ENCODE peak calls at places on chromosomes 5 and 9, in four cellular contexts. Z is HCT116, N is K562, J is HepG2. X is an unnamed sample.
A peak's percentile ranks its signal among the peaks of the same experiment; 100 is the strongest.

GRCh38 chr9:82982271-82982880 is 80.6 kb downstream of the RASEF start:
- DNase-seq in Z (no peak), N (no peak), J (no peak), X (no peak)

GRCh38 chr9:16559418-16560188 is 310.9 kb downstream of the BNC2 start:
- DNase-seq in Z (no peak), N (no peak), J (no peak), X (no peak)

GRCh38 chr9:109401169-109401989 is 80.5 kb upstream of the EPB41L4B start:
- DNase-seq in Z (peak; percentile 49), N (peak; percentile 78), J (peak; percentile 65), X (peak; percentile 68)

GRCh38 chr9:134863941-134864820 is 16.4 kb upstream of the FCN2 start:
- DNase-seq in Z (no peak), N (no peak), J (no peak), X (no peak)

GRCh38 chr5:125719681-125720676 is 703.2 kb upstream of the GRAMD2B start:
- DNase-seq in Z (no peak), N (no peak), J (peak; percentile 94), X (no peak)

GRCh38 chr9:22114956-22115355 is 105.9 kb upstream of the CDKN2B start:
- DNase-seq in Z (no peak), N (no peak), J (no peak), X (no peak)

GRCh38 chr9:87147803-87148202 is 200.5 kb upstream of the GAS1 start:
- DNase-seq in Z (no peak), N (no peak), J (no peak), X (no peak)

GRCh38 chr9:22645893-22646292 is 199.3 kb downstream of the DMRTA1 start:
- DNase-seq in Z (no peak), N (no peak), J (no peak), X (no peak)

GRCh38 chr9:21110708-21111576 is 30.7 kb downstream of the IFNW1 start:
- DNase-seq in Z (peak; percentile 70), N (no peak), J (peak; percentile 61), X (peak; percentile 58)

GRCh38 chr5:74500037-74500917 is 140.3 kb downstream of the ENC1 start:
- DNase-seq in Z (no peak), N (no peak), J (peak; percentile 96), X (no peak)

DNA sequence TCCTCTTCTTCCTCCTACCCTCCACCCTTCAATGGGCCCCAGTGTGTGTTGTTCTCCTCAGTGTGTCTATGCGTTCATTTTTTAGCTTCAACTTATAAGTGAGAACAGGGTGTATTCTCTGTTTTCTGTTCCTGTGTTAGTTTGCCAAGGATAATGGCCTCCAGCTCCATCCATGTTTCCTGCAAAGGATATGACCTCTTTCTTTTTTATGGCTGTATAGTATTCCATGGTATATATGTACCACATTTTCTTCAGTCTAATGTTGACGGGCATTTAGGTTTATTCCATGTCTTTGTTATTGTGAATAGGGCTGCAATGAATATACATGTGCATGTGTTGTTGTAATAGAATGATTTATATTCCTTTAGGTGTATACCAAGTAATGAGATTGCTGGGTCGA is 634.9 kb upstream of the SEMA6A start:
- DNase-seq in Z (no peak), N (no peak), J (no peak), X (no peak)
- TF ChIP-seq ELF1 in Z (no peak), N (no peak), J (no peak), X (no peak)

GRCh38 chr5:15012061-15012460 is 140.5 kb upstream of the ANKH start:
- DNase-seq in Z (no peak), N (no peak), J (no peak), X (no peak)

GRCh38 chr5:15009420-15009819 is 137.8 kb upstream of the ANKH start:
- DNase-seq in Z (peak; percentile 51), N (no peak), J (peak; percentile 96), X (peak; percentile 25)

GRCh38 chr5:15010936-15011335 is 139.4 kb upstream of the ANKH start:
- DNase-seq in Z (no peak), N (no peak), J (peak; percentile 8), X (no peak)

GRCh38 chr5:15014809-15015208 is 143.2 kb upstream of the ANKH start:
- DNase-seq in Z (no peak), N (no peak), J (peak; percentile 82), X (no peak)

GRCh38 chr5:15013654-15014463 is 142.3 kb upstream of the ANKH start:
- DNase-seq in Z (peak; percentile 58), N (peak; percentile 49), J (peak; percentile 75), X (peak; percentile 62)
- TF ChIP-seq ELF1 in Z (no peak), N (no peak), J (no peak), X (no peak)

DNA sequence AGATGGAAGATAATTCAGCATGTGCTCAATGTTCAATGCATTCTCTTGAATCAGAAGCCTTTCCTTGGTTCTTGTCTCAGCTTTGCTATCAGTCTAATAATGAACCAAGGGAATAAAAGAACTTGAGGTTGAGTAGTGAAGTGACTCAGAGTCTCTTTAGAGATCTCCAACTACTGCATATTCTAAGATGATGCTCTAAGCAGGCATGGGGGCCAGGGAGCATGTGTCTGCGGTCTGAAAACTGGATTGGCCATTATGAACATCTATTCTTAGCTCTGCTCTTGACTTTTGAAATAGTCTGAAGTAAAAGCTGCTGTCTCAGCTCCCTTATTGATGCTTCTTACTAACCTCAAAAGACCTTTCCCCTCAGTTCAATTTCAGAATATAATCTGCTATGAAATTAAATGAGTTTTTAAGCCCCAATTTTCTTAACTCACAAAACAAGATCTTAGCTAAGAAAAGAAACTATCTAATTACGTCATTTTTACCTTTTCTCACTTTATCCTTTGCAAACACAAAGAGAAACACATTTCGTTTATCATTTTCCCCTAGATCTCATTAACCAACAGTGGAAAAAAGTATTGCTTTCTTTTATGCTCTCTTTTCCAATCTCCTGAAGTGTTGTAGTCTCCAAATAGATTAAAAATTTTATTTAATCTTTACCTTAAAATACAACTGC is 44.8 kb downstream of the PLCXD3 start:
- DNase-seq in Z (no peak), N (no peak), J (no peak), X (no peak)
- TF ChIP-seq ELF1 in Z (no peak), N (no peak), J (no peak), X (no peak)

DNA sequence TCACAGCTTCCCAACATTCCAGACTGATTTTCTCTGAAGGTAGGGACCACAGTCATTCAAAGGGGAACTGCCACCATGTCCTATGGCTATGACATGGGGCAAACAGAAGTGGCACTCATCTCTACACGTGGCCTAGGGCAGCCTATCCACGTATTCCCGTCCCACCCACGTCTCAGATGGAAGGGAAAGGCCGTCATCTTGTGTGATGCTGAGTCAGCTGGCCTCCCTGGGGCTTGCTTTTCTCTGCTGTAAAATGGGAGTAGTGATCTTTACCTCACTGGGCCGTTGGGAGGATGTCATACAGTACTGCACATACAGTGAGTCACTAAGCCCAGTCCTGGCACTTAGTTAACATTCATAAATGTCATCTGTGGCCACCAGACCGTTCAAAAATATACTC is 72.3 kb downstream of the RAPGEF1 start:
- DNase-seq in Z (no peak), N (no peak), J (no peak), X (no peak)
- TF ChIP-seq ELF1 in Z (no peak), N (no peak), J (no peak), X (no peak)